ENCODE peak calls at places on chromosome 15, in six cellular contexts. One of them, this sample, is unnamed.

GRCh38 chr15:25742421-25743159 is 120.5 kb downstream of the ATP10A start:
- DNase-seq in upper lobe of right lung: no peak
- DNase-seq in small intestine: no peak
- DNase-seq in heart left ventricle: no peak
- DNase-seq in fibroblast of lung: no peak
- DNase-seq in OCI-LY7: no peak
- DNase-seq in this sample: no peak

GRCh38 chr15:98800437-98801233 is 152.3 kb downstream of the IGF1R start:
- DNase-seq in small intestine: peak
- DNase-seq in upper lobe of right lung: no peak
- DNase-seq in OCI-LY7: no peak
- DNase-seq in fibroblast of lung: peak
- DNase-seq in heart left ventricle: no peak
- DNase-seq in this sample: no peak

GRCh38 chr15:75348563-75349350 is 1.9 kb downstream of the NEIL1 start:
- DNase-seq in OCI-LY7: no peak
- DNase-seq in heart left ventricle: peak
- DNase-seq in small intestine: peak
- DNase-seq in upper lobe of right lung: peak
- DNase-seq in fibroblast of lung: no peak
- DNase-seq in this sample: no peak

GRCh38 chr15:93031103-93031464 is 57.9 kb downstream of the RGMA start:
- DNase-seq in fibroblast of lung: no peak
- DNase-seq in OCI-LY7: no peak
- DNase-seq in small intestine: no peak
- DNase-seq in heart left ventricle: no peak
- DNase-seq in upper lobe of right lung: no peak
- DNase-seq in this sample: no peak

GRCh38 chr15:59642351-59642750 is 15.0 kb downstream of the GTF2A2 start:
- DNase-seq in heart left ventricle: no peak
- DNase-seq in upper lobe of right lung: no peak
- DNase-seq in small intestine: no peak
- DNase-seq in fibroblast of lung: peak
- DNase-seq in OCI-LY7: no peak
- DNase-seq in this sample: no peak

GRCh38 chr15:74173545-74174215 is at the start of gene ISLR:
- DNase-seq in small intestine: no peak
- DNase-seq in OCI-LY7: no peak
- DNase-seq in upper lobe of right lung: no peak
- DNase-seq in heart left ventricle: peak
- DNase-seq in fibroblast of lung: peak
- DNase-seq in this sample: no peak

GRCh38 chr15:47505712-47506542 is 211.4 kb upstream of the SEMA6D start:
- DNase-seq in small intestine: no peak
- DNase-seq in upper lobe of right lung: no peak
- DNase-seq in heart left ventricle: no peak
- DNase-seq in fibroblast of lung: peak
- DNase-seq in OCI-LY7: no peak
- DNase-seq in this sample: no peak

GRCh38 chr15:22839046-22839705 is 710 bp downstream of the NIPA2 start:
- DNase-seq in OCI-LY7: peak
- DNase-seq in upper lobe of right lung: no peak
- DNase-seq in small intestine: peak
- DNase-seq in heart left ventricle: no peak
- DNase-seq in fibroblast of lung: no peak
- DNase-seq in this sample: no peak

GRCh38 chr15:40590635-40591105 is 3.4 kb upstream of the KNL1 start:
- DNase-seq in fibroblast of lung: no peak
- DNase-seq in heart left ventricle: no peak
- DNase-seq in upper lobe of right lung: no peak
- DNase-seq in small intestine: peak
- DNase-seq in OCI-LY7: no peak
- DNase-seq in this sample: no peak

GRCh38 chr15:62824111-62824737 is 218.3 kb upstream of the TPM1 start:
- DNase-seq in fibroblast of lung: peak
- DNase-seq in OCI-LY7: no peak
- DNase-seq in heart left ventricle: no peak
- DNase-seq in small intestine: peak
- DNase-seq in upper lobe of right lung: no peak
- DNase-seq in this sample: no peak

GRCh38 chr15:78212546-78213424 is 21.6 kb downstream of the ACSBG1 start:
- DNase-seq in small intestine: peak
- DNase-seq in upper lobe of right lung: no peak
- DNase-seq in fibroblast of lung: peak
- DNase-seq in OCI-LY7: no peak
- DNase-seq in heart left ventricle: peak
- DNase-seq in this sample: no peak

GRCh38 chr15:81126887-81127286 is 7.2 kb upstream of the CFAP161 start:
- DNase-seq in fibroblast of lung: peak
- DNase-seq in heart left ventricle: no peak
- DNase-seq in OCI-LY7: no peak
- DNase-seq in small intestine: no peak
- DNase-seq in upper lobe of right lung: no peak
- DNase-seq in this sample: no peak

GRCh38 chr15:52121896-52122295 is 9.3 kb upstream of the BCL2L10 start:
- DNase-seq in upper lobe of right lung: no peak
- DNase-seq in OCI-LY7: no peak
- DNase-seq in small intestine: no peak
- DNase-seq in heart left ventricle: no peak
- DNase-seq in fibroblast of lung: peak
- DNase-seq in this sample: no peak

GRCh38 chr15:67531379-67532059 is 10.6 kb downstream of the C15orf61 start:
- DNase-seq in small intestine: no peak
- DNase-seq in OCI-LY7: no peak
- DNase-seq in upper lobe of right lung: no peak
- DNase-seq in heart left ventricle: no peak
- DNase-seq in fibroblast of lung: peak
- DNase-seq in this sample: no peak

GRCh38 chr15:66004618-66005262 is 135.4 kb downstream of the RAB11A start:
- DNase-seq in upper lobe of right lung: no peak
- DNase-seq in small intestine: peak
- DNase-seq in fibroblast of lung: peak
- DNase-seq in OCI-LY7: peak
- DNase-seq in heart left ventricle: no peak
- DNase-seq in this sample: peak

GRCh38 chr15:97745481-97746071 is 214.9 kb upstream of the ARRDC4 start:
- DNase-seq in small intestine: peak
- DNase-seq in OCI-LY7: peak
- DNase-seq in fibroblast of lung: peak
- DNase-seq in upper lobe of right lung: no peak
- DNase-seq in heart left ventricle: no peak
- DNase-seq in this sample: peak

GRCh38 chr15:62483817-62484216 is 318.7 kb upstream of the C2CD4B start:
- DNase-seq in fibroblast of lung: peak
- DNase-seq in heart left ventricle: no peak
- DNase-seq in upper lobe of right lung: no peak
- DNase-seq in OCI-LY7: no peak
- DNase-seq in small intestine: peak
- DNase-seq in this sample: no peak

DNA sequence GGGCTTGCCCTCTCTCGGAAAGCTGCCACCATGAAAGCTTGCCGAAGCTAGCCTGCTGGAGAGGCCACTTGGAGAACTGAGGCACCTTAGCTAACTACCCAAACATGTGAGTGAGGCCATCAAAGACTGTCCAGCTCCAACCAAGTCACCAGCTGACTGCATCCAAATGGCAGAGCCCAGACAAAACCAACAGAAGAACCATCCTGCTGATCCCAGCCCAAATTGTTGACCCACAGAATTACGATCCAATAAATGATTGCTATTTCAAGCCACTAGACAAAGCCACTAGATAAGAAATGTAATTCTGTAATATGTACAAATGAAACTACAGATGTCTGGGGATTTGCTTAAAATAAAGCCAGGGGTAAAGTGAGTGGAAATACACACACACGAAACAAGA is 109.8 kb upstream of the TRPM1 start:
- DNase-seq in upper lobe of right lung: no peak
- DNase-seq in OCI-LY7: no peak
- DNase-seq in heart left ventricle: no peak
- DNase-seq in small intestine: no peak
- DNase-seq in fibroblast of lung: no peak
- DNase-seq in this sample: no peak
- H3K4me3 ChIP-seq in upper lobe of right lung: no peak
- H3K4me3 ChIP-seq in OCI-LY7: no peak
- H3K4me3 ChIP-seq in heart left ventricle: no peak
- H3K4me3 ChIP-seq in small intestine: no peak
- H3K4me3 ChIP-seq in fibroblast of lung: no peak
- H3K4me3 ChIP-seq in this sample: no peak

DNA sequence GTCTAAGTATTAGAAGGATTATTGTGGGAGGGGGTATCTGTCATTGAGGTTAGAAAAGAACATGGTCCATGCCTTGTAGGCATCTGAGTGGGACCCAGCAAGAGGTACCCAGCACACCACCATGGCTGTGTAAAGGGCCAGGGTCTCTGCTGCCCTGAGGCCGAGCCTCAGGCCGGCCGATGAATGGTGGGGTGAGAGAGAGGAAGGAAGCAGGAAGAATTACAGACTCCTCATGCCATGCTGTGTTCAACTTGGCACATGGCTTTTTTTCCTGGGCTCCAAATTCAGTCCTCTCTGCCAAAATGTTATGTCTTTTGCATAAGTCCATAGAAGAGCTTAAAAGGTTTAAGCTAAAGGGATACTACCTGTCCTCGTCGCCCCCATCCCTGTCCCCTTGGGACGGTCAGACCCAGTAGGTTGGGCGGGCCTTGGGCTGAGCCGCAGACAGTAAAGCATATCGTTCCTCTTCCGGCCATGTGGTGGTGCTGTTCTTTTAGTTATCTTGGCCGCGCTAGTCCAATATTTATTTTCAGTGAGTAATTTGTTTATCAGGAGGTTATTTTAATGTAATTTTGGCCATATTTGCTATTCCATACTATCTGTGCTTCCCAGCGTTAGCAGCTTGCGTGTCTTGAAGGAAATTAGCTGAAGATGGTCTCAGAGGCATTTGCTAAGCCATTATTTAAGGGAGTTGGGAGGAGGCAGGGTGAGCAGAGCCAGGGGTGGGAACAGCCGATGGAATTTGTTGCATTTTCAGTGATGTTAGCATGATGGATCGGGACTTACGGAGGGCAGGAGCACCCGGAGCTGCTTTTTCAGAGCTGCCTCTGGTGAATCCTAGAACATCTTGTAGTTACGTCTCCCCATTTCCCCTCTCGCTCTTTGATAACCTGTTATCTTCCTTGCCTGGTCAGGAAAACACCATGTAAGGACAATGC is 152.5 kb downstream of the AGBL1 start:
- DNase-seq in fibroblast of lung: peak
- DNase-seq in OCI-LY7: peak
- DNase-seq in heart left ventricle: no peak
- DNase-seq in upper lobe of right lung: no peak
- DNase-seq in small intestine: peak
- DNase-seq in this sample: peak
- H3K4me3 ChIP-seq in fibroblast of lung: no peak
- H3K4me3 ChIP-seq in OCI-LY7: no peak
- H3K4me3 ChIP-seq in heart left ventricle: peak
- H3K4me3 ChIP-seq in upper lobe of right lung: no peak
- H3K4me3 ChIP-seq in small intestine: no peak
- H3K4me3 ChIP-seq in this sample: no peak

GRCh38 chr15:88866295-88866881 is 29.0 kb downstream of the HAPLN3 start:
- DNase-seq in small intestine: no peak
- DNase-seq in heart left ventricle: no peak
- DNase-seq in OCI-LY7: no peak
- DNase-seq in fibroblast of lung: no peak
- DNase-seq in upper lobe of right lung: no peak
- DNase-seq in this sample: no peak

GRCh38 chr15:88861621-88862020 is 33.7 kb downstream of the HAPLN3 start:
- DNase-seq in small intestine: no peak
- DNase-seq in fibroblast of lung: no peak
- DNase-seq in upper lobe of right lung: no peak
- DNase-seq in OCI-LY7: no peak
- DNase-seq in heart left ventricle: no peak
- DNase-seq in this sample: no peak

GRCh38 chr15:88863412-88863811 is 31.9 kb downstream of the HAPLN3 start:
- DNase-seq in fibroblast of lung: no peak
- DNase-seq in OCI-LY7: no peak
- DNase-seq in heart left ventricle: no peak
- DNase-seq in small intestine: no peak
- DNase-seq in upper lobe of right lung: no peak
- DNase-seq in this sample: no peak

GRCh38 chr15:88865498-88866099 is 29.7 kb downstream of the HAPLN3 start:
- DNase-seq in heart left ventricle: no peak
- DNase-seq in OCI-LY7: no peak
- DNase-seq in upper lobe of right lung: no peak
- DNase-seq in fibroblast of lung: no peak
- DNase-seq in small intestine: no peak
- DNase-seq in this sample: no peak

DNA sequence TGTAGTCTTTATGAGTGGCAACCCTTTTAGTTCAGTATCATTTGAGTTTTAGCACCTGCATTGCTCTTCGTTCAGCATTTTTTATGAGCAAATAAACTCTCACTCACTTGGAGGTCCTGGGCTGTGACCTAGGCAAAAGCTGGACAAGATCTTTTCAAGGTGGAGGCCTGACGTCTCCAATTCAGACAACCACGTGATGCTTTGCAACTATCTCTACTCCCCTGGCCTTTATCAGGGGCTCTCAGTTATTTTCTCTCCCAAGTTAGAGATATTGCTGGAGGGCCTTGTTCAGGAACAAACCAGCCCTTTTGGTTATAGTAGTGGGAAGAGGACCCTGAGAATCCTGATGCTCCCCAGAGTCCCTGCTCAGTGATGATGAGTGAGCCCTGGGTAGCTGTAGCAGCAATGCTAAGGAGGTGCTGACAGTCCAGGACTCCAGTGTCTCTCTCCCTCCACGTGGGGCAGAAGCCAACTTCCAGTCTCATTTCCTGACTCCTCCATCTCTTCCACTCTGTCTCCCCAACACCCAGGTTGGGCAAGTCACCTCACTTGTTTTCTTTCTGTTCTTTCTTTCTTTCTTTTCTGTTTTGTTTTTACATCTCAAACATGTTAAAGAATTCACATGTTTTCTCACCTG is 30.4 kb downstream of the HAPLN3 start:
- DNase-seq in small intestine: no peak
- DNase-seq in OCI-LY7: no peak
- DNase-seq in fibroblast of lung: no peak
- DNase-seq in upper lobe of right lung: no peak
- DNase-seq in heart left ventricle: no peak
- DNase-seq in this sample: no peak
- H3K4me3 ChIP-seq in small intestine: no peak
- H3K4me3 ChIP-seq in OCI-LY7: no peak
- H3K4me3 ChIP-seq in fibroblast of lung: no peak
- H3K4me3 ChIP-seq in upper lobe of right lung: no peak
- H3K4me3 ChIP-seq in heart left ventricle: no peak
- H3K4me3 ChIP-seq in this sample: no peak

DNA sequence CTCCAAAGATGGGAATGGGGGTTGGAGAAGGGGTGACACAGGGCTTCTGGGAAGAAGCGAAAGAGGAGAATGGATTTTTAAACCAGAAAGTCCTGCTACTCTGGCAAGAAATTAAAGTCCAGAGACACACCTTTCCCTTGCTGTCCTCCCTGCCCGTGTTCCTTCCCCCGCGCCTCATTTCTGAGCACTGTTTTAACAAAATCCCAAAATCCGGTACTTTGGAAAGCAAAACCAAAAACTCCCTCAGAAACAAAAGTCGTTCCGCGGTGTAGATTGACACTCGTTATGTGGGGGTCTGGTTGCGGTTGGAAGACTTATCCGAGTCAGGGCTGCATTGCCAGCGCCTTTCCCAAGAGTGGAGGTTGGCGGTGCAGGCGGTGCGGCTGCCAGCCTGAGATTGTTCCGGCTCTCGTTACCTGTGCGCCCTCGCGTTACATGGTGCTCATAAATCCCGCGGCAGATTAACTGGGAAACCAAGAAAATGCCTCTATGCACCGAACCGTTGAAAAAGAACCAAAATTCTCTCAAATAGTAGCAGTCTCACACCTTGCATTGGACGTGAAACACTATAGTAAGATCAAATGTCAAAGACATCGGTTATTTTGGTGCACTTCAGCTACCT is 217.8 kb downstream of the MEIS2 start:
- DNase-seq in small intestine: peak
- DNase-seq in OCI-LY7: no peak
- DNase-seq in upper lobe of right lung: no peak
- DNase-seq in heart left ventricle: peak
- DNase-seq in fibroblast of lung: no peak
- DNase-seq in this sample: no peak
- H3K4me3 ChIP-seq in small intestine: no peak
- H3K4me3 ChIP-seq in OCI-LY7: no peak
- H3K4me3 ChIP-seq in upper lobe of right lung: no peak
- H3K4me3 ChIP-seq in heart left ventricle: peak
- H3K4me3 ChIP-seq in fibroblast of lung: peak
- H3K4me3 ChIP-seq in this sample: no peak